ENCODE peak calls at places on chromosome 1, in six cellular contexts. One of them, this sample, is unnamed.

GRCh38 chr1:173222149-173223030 is 15.3 kb upstream of the TNFSF4 start:
- DNase-seq in mesenchymal stem cell: no peak
- DNase-seq in neuronal stem cell: no peak
- DNase-seq in mesendoderm: no peak
- DNase-seq in IMR-90: no peak
- DNase-seq in H9: no peak
- DNase-seq in this sample: no peak

GRCh38 chr1:5992814-5993552 is 758 bp upstream of the NPHP4 start:
- DNase-seq in H9: no peak
- DNase-seq in IMR-90: no peak
- DNase-seq in mesenchymal stem cell: peak; percentile 9
- DNase-seq in neuronal stem cell: no peak
- DNase-seq in mesendoderm: peak; percentile 33
- DNase-seq in this sample: no peak

GRCh38 chr1:206867261-206867660 is 1.8 kb downstream of the IL20 start:
- DNase-seq in neuronal stem cell: no peak
- DNase-seq in H9: no peak
- DNase-seq in mesenchymal stem cell: no peak
- DNase-seq in IMR-90: no peak
- DNase-seq in mesendoderm: no peak
- DNase-seq in this sample: no peak

GRCh38 chr1:231949277-231950122 is 322.9 kb downstream of the DISC1 start:
- DNase-seq in mesenchymal stem cell: no peak
- DNase-seq in neuronal stem cell: no peak
- DNase-seq in H9: peak; percentile 73
- DNase-seq in IMR-90: no peak
- DNase-seq in mesendoderm: peak; percentile 40
- DNase-seq in this sample: no peak

GRCh38 chr1:97006044-97006676 is 284.6 kb downstream of the PTBP2 start:
- DNase-seq in mesenchymal stem cell: peak; percentile 23
- DNase-seq in mesendoderm: no peak
- DNase-seq in neuronal stem cell: no peak
- DNase-seq in IMR-90: peak; percentile 84
- DNase-seq in H9: no peak
- DNase-seq in this sample: peak; percentile 28

GRCh38 chr1:15352122-15352957 is 57.3 kb upstream of the EFHD2 start:
- DNase-seq in IMR-90: peak; percentile 84
- DNase-seq in mesendoderm: peak; percentile 60
- DNase-seq in H9: no peak
- DNase-seq in neuronal stem cell: no peak
- DNase-seq in mesenchymal stem cell: peak; percentile 59
- DNase-seq in this sample: peak; percentile 29

GRCh38 chr1:239899747-239900146 is 191.9 kb upstream of the FMN2 start:
- DNase-seq in IMR-90: no peak
- DNase-seq in mesendoderm: peak; percentile 27
- DNase-seq in H9: no peak
- DNase-seq in mesenchymal stem cell: no peak
- DNase-seq in neuronal stem cell: no peak
- DNase-seq in this sample: peak; percentile 81

GRCh38 chr1:88001460-88001859 is 672.8 kb downstream of the LMO4 start:
- DNase-seq in mesendoderm: peak; percentile 8
- DNase-seq in IMR-90: peak; percentile 49
- DNase-seq in H9: no peak
- DNase-seq in neuronal stem cell: no peak
- DNase-seq in mesenchymal stem cell: no peak
- DNase-seq in this sample: peak; percentile 44

GRCh38 chr1:210621712-210622111 is 293.0 kb downstream of the HHAT start:
- DNase-seq in neuronal stem cell: no peak
- DNase-seq in IMR-90: no peak
- DNase-seq in mesenchymal stem cell: no peak
- DNase-seq in mesendoderm: no peak
- DNase-seq in H9: no peak
- DNase-seq in this sample: no peak

GRCh38 chr1:50829010-50829958 is 130.8 kb downstream of the FAF1 start:
- DNase-seq in IMR-90: no peak
- DNase-seq in mesenchymal stem cell: no peak
- DNase-seq in H9: no peak
- DNase-seq in neuronal stem cell: no peak
- DNase-seq in mesendoderm: no peak
- DNase-seq in this sample: no peak

GRCh38 chr1:205572426-205572825 is 59.4 kb downstream of the ELK4 start:
- DNase-seq in IMR-90: no peak
- DNase-seq in neuronal stem cell: no peak
- DNase-seq in mesendoderm: no peak
- DNase-seq in H9: peak; percentile 1
- DNase-seq in mesenchymal stem cell: no peak
- DNase-seq in this sample: no peak

DNA sequence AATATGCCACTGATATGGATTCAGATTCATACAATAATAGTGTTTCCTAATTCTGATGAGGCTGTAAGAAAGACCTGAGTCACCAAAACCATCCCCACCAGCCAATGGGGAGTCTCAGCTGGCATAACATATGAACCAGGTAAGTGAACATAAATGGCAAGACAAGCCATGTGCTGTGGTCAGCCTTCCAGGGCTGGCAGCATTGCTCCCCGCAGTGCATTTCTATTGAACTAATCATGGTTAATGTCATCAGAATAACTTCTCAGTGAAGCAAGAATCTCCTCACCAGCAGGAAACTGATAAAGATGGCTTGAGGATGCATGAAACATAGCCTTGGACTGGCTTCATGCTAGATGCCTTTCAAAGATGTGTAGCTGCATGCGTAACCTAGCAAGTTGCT is 87.9 kb downstream of the NTNG1 start:
- DNase-seq in mesenchymal stem cell: no peak
- DNase-seq in IMR-90: peak; percentile 11
- DNase-seq in H9: no peak
- DNase-seq in mesendoderm: no peak
- DNase-seq in neuronal stem cell: no peak
- DNase-seq in this sample: peak; percentile 29
- H3K4me1 ChIP-seq in mesenchymal stem cell: no peaks in the 10 kb centered on the region
- H3K4me1 ChIP-seq in IMR-90: no peaks in the 10 kb centered on the region
- H3K4me1 ChIP-seq in H9: peaks cover 9% of the 10 kb centered on the region
- H3K4me1 ChIP-seq in mesendoderm: peaks cover 3% of the 10 kb centered on the region
- H3K4me1 ChIP-seq in neuronal stem cell: no peaks in the 10 kb centered on the region
- H3K4me1 ChIP-seq in this sample: no peaks in the 10 kb centered on the region

GRCh38 chr1:25021586-25022215 is 91.6 kb upstream of the RUNX3 start:
- DNase-seq in neuronal stem cell: no peak
- DNase-seq in IMR-90: no peak
- DNase-seq in H9: no peak
- DNase-seq in mesenchymal stem cell: no peak
- DNase-seq in mesendoderm: peak; percentile 49
- DNase-seq in this sample: no peak

GRCh38 chr1:25022361-25023189 is 92.5 kb upstream of the RUNX3 start:
- DNase-seq in IMR-90: peak; percentile 96
- DNase-seq in mesenchymal stem cell: peak; percentile 100
- DNase-seq in neuronal stem cell: no peak
- DNase-seq in mesendoderm: peak; percentile 91
- DNase-seq in H9: peak; percentile 59
- DNase-seq in this sample: peak; percentile 34

GRCh38 chr1:25019351-25020172 is 89.5 kb upstream of the RUNX3 start:
- DNase-seq in neuronal stem cell: no peak
- DNase-seq in mesendoderm: peak; percentile 71
- DNase-seq in IMR-90: no peak
- DNase-seq in H9: peak; percentile 40
- DNase-seq in mesenchymal stem cell: no peak
- DNase-seq in this sample: no peak

GRCh38 chr1:25020173-25020840 is 90.2 kb upstream of the RUNX3 start:
- DNase-seq in H9: no peak
- DNase-seq in IMR-90: no peak
- DNase-seq in neuronal stem cell: no peak
- DNase-seq in mesenchymal stem cell: no peak
- DNase-seq in mesendoderm: no peak
- DNase-seq in this sample: no peak

GRCh38 chr1:25020851-25021585 is 90.9 kb upstream of the RUNX3 start:
- DNase-seq in neuronal stem cell: no peak
- DNase-seq in H9: peak; percentile 40
- DNase-seq in mesendoderm: no peak
- DNase-seq in mesenchymal stem cell: no peak
- DNase-seq in IMR-90: no peak
- DNase-seq in this sample: no peak
- H3K23ac ChIP-seq in neuronal stem cell: no peak overlapping the region
- H3K23ac ChIP-seq in H9: no peak overlapping the region
- H3K23ac ChIP-seq in mesendoderm: no peak overlapping the region
- H3K23ac ChIP-seq in mesenchymal stem cell: no peak overlapping the region
- H3K23ac ChIP-seq in IMR-90: no peak overlapping the region
- H3K23ac ChIP-seq in this sample: no peak overlapping the region

GRCh38 chr1:94646786-94647555 is 105.4 kb upstream of the F3 start:
- DNase-seq in H9: no peak
- DNase-seq in mesendoderm: no peak
- DNase-seq in neuronal stem cell: no peak
- DNase-seq in mesenchymal stem cell: peak; percentile 40
- DNase-seq in IMR-90: peak; percentile 41
- DNase-seq in this sample: peak; percentile 77

GRCh38 chr1:94646151-94646643 is 104.6 kb upstream of the F3 start:
- DNase-seq in H9: no peak
- DNase-seq in mesenchymal stem cell: peak; percentile 53
- DNase-seq in mesendoderm: peak; percentile 71
- DNase-seq in neuronal stem cell: no peak
- DNase-seq in IMR-90: peak; percentile 86
- DNase-seq in this sample: peak; percentile 92

GRCh38 chr1:94644371-94644770 is 102.8 kb upstream of the F3 start:
- DNase-seq in H9: no peak
- DNase-seq in mesenchymal stem cell: no peak
- DNase-seq in IMR-90: no peak
- DNase-seq in mesendoderm: no peak
- DNase-seq in neuronal stem cell: no peak
- DNase-seq in this sample: no peak

GRCh38 chr1:94650301-94650700 is 108.7 kb upstream of the F3 start:
- DNase-seq in mesendoderm: no peak
- DNase-seq in H9: no peak
- DNase-seq in neuronal stem cell: no peak
- DNase-seq in mesenchymal stem cell: no peak
- DNase-seq in IMR-90: no peak
- DNase-seq in this sample: no peak

GRCh38 chr1:94648225-94649007 is 106.9 kb upstream of the F3 start:
- DNase-seq in mesendoderm: no peak
- DNase-seq in IMR-90: peak; percentile 100
- DNase-seq in neuronal stem cell: no peak
- DNase-seq in mesenchymal stem cell: peak; percentile 94
- DNase-seq in H9: no peak
- DNase-seq in this sample: peak; percentile 85
- H3K4me1 ChIP-seq in mesendoderm: peaks cover 2% of the 10 kb centered on the region
- H3K4me1 ChIP-seq in IMR-90: peaks cover 25% of the 10 kb centered on the region
- H3K4me1 ChIP-seq in neuronal stem cell: peaks cover 2% of the 10 kb centered on the region
- H3K4me1 ChIP-seq in mesenchymal stem cell: peaks cover 7% of the 10 kb centered on the region
- H3K4me1 ChIP-seq in H9: peaks cover 4% of the 10 kb centered on the region
- H3K4me1 ChIP-seq in this sample: peaks cover 8% of the 10 kb centered on the region

DNA sequence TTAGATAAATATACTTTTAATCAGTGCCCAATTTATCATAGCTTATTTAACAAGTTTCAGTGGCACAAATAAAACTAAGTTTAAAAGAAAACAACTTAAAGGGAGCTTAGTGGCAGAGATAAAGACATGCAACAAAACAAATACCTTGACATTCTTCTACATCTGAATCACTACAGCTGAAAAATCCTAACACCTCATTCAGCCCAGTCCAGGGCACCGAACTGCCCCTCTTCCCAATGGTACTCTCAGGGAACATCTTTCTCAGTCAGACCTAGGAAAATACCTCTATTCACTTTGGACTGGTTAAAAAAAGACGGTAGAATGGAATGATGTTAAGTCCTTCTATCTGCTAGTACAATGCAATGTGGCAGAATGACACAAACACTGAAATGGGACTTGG is 8.3 kb downstream of the OTUD7B start:
- DNase-seq in mesendoderm: no peak
- DNase-seq in H9: no peak
- DNase-seq in neuronal stem cell: no peak
- DNase-seq in mesenchymal stem cell: no peak
- DNase-seq in IMR-90: no peak
- DNase-seq in this sample: peak; percentile 61
- H3K23ac ChIP-seq in mesendoderm: no peak overlapping the region
- H3K23ac ChIP-seq in H9: no peak overlapping the region
- H3K23ac ChIP-seq in neuronal stem cell: no peak overlapping the region
- H3K23ac ChIP-seq in mesenchymal stem cell: no peak overlapping the region
- H3K23ac ChIP-seq in IMR-90: no peak overlapping the region
- H3K23ac ChIP-seq in this sample: no peak overlapping the region

This sample was measured in trophoblast cell.